ENCODE peak calls at places on chromosomes 16 and 17, in six cellular contexts. Z, P, C, A, I and N are unnamed samples.
A peak's percentile ranks its signal among the peaks of the same experiment; 100 is the strongest.

GRCh38 chr16:53882310-53882709 is 178.4 kb downstream of the FTO start:
- DNase-seq in Z (no peak), P (no peak), C (no peak), A (peak; percentile 41), I (no peak), N (no peak)

GRCh38 chr17:30290696-30291570 is 811 bp downstream of the BLMH start:
- DNase-seq in Z (no peak), P (peak; percentile 18), C (peak; percentile 35), A (peak; percentile 70), I (peak; percentile 85), N (peak; percentile 29)

GRCh38 chr17:39095309-39095686 is 56.1 kb downstream of the PLXDC1 start:
- DNase-seq in Z (no peak), P (no peak), C (no peak), A (no peak), I (no peak), N (no peak)

GRCh38 chr17:1577186-1577585 is 14.6 kb upstream of the PITPNA start:
- DNase-seq in Z (no peak), P (peak; percentile 31), C (peak; percentile 57), A (peak; percentile 58), I (peak; percentile 92), N (peak; percentile 92)

GRCh38 chr16:88804173-88804551 is 573 bp downstream of the CDT1 start:
- DNase-seq in Z (no peak), P (no peak), C (no peak), A (no peak), I (no peak), N (no peak)

GRCh38 chr16:89198417-89199240 is 1.7 kb downstream of the SLC22A31 start:
- DNase-seq in Z (peak; percentile 45), P (no peak), C (no peak), A (no peak), I (no peak), N (no peak)

GRCh38 chr17:14310101-14310500 is 9.2 kb downstream of the HS3ST3B1 start:
- DNase-seq in Z (no peak), P (no peak), C (no peak), A (no peak), I (no peak), N (no peak)

GRCh38 chr17:45428954-45429337 is 3.7 kb downstream of the ARHGAP27 start:
- DNase-seq in Z (no peak), P (no peak), C (no peak), A (peak; percentile 66), I (no peak), N (no peak)

GRCh38 chr17:30550512-30551273 is 73.5 kb downstream of the GOSR1 start:
- DNase-seq in Z (peak; percentile 39), P (no peak), C (no peak), A (no peak), I (peak; percentile 42), N (peak; percentile 77)

GRCh38 chr17:37315601-37316000 is 60.2 kb upstream of the C17orf78 start:
- DNase-seq in Z (no peak), P (no peak), C (no peak), A (no peak), I (no peak), N (no peak)

GRCh38 chr17:79742951-79743476 is 12.3 kb downstream of the ENPP7 start:
- DNase-seq in Z (no peak), P (no peak), C (peak; percentile 85), A (no peak), I (no peak), N (no peak)

GRCh38 chr16:25988089-25988488 is 296.3 kb downstream of the HS3ST4 start:
- DNase-seq in Z (no peak), P (no peak), C (no peak), A (peak; percentile 4), I (no peak), N (no peak)

GRCh38 chr16:86777098-86777946 is 199.0 kb downstream of the FOXL1 start:
- DNase-seq in Z (no peak), P (no peak), C (no peak), A (no peak), I (no peak), N (no peak)

GRCh38 chr17:72529386-72529785 is 408.6 kb downstream of the SOX9 start:
- DNase-seq in Z (no peak), P (no peak), C (no peak), A (no peak), I (no peak), N (peak; percentile 43)

GRCh38 chr17:28716740-28717577 is 709 bp downstream of the RAB34 start:
- DNase-seq in Z (no peak), P (peak; percentile 43), C (no peak), A (peak; percentile 66), I (peak; percentile 39), N (peak; percentile 36)

GRCh38 chr16:73949574-73950348 is 346.9 kb upstream of the PSMD7 start:
- DNase-seq in Z (no peak), P (peak; percentile 65), C (no peak), A (no peak), I (peak; percentile 46), N (peak; percentile 34)

GRCh38 chr16:72921620-72922019 is 126.3 kb downstream of the ZFHX3 start:
- DNase-seq in Z (no peak), P (peak; percentile 43), C (no peak), A (no peak), I (no peak), N (peak; percentile 50)

GRCh38 chr17:68939195-68939594 is 16.0 kb downstream of the ABCA8 start:
- DNase-seq in Z (no peak), P (no peak), C (no peak), A (no peak), I (no peak), N (no peak)

GRCh38 chr17:80261159-80261894 is 675 bp downstream of the RNF213 start:
- DNase-seq in Z (peak; percentile 86), P (peak; percentile 92), C (peak; percentile 90), A (peak; percentile 96), I (peak; percentile 57), N (peak; percentile 57)

GRCh38 chr17:82215095-82215971 is 2.7 kb upstream of the CCDC57 start:
- DNase-seq in Z (no peak), P (peak; percentile 31), C (peak; percentile 35), A (peak; percentile 50), I (no peak), N (no peak)

GRCh38 chr17:39626171-39626670 is 531 bp upstream of the PPP1R1B start:
- DNase-seq in Z (no peak), P (no peak), C (no peak), A (no peak), I (no peak), N (no peak)

GRCh38 chr17:49035470-49036269 is 38.5 kb downstream of the IGF2BP1 start:
- DNase-seq in Z (peak; percentile 91), P (peak; percentile 83), C (no peak), A (peak; percentile 92), I (peak; percentile 48), N (peak; percentile 33)

GRCh38 chr17:82876602-82877391 is 37.0 kb upstream of the ZNF750 start:
- DNase-seq in Z (no peak), P (peak; percentile 17), C (peak; percentile 65), A (peak; percentile 36), I (peak; percentile 81), N (peak; percentile 83)

GRCh38 chr16:10121496-10121895 is 60.7 kb downstream of the GRIN2A start:
- DNase-seq in Z (no peak), P (no peak), C (no peak), A (no peak), I (peak; percentile 91), N (no peak)

GRCh38 chr17:5419356-5419958 is at the start of gene NUP88:
- DNase-seq in Z (peak; percentile 93), P (peak; percentile 99), C (peak; percentile 97), A (peak; percentile 99), I (peak; percentile 98), N (peak; percentile 98)

GRCh38 chr16:85463228-85463611 is 149.9 kb upstream of the GSE1 start:
- DNase-seq in Z (no peak), P (no peak), C (no peak), A (peak; percentile 49), I (no peak), N (no peak)

GRCh38 chr16:85462405-85463227 is 150.5 kb upstream of the GSE1 start:
- DNase-seq in Z (no peak), P (peak; percentile 28), C (no peak), A (peak; percentile 53), I (no peak), N (no peak)

GRCh38 chr16:85460252-85460982 is 152.7 kb upstream of the GSE1 start:
- DNase-seq in Z (no peak), P (peak; percentile 32), C (no peak), A (peak; percentile 67), I (no peak), N (peak; percentile 50)

GRCh38 chr16:85460983-85461813 is 151.9 kb upstream of the GSE1 start:
- DNase-seq in Z (no peak), P (peak; percentile 61), C (peak; percentile 39), A (no peak), I (peak; percentile 3), N (peak; percentile 54)

GRCh38 chr16:85461814-85462404 is 151.2 kb upstream of the GSE1 start:
- DNase-seq in Z (peak; percentile 76), P (peak; percentile 73), C (no peak), A (peak; percentile 80), I (no peak), N (peak; percentile 62)
- TF ChIP-seq EZH2 in Z (no peak), P (no peak), C (no peak), A (no peak), I (peak; percentile 77), N (peak; percentile 75)

GRCh38 chr17:76869878-76870714 is 1.9 kb downstream of the MGAT5B start:
- DNase-seq in Z (peak; percentile 75), P (no peak), C (no peak), A (peak; percentile 77), I (no peak), N (peak; percentile 8)
- TF ChIP-seq EZH2 in Z (no peak), P (no peak), C (no peak), A (no peak), I (no peak), N (peak; percentile 46)

DNA sequence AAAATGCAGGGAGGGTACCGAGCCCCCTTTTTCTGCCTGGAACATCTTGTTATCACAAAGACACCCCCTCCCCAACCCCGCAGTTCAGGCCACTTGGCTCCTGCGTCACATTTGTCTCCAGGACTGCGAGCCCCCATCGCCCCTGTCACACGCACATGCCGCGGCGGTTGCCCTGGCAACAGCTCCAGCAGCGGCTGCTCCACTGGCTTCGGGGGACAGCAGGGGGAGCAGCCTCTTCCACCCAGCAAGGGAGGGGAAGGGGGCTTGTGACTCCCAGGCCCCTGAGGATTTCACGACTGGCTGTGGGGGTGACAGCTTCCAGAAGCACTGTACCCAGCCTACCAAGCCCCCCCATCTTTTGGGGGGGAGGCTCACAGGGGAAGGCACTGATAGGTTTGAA is 2.6 kb downstream of the BAIAP3 start:
- DNase-seq in Z (no peak), P (peak; percentile 56), C (no peak), A (peak; percentile 72), I (no peak), N (no peak)
- TF ChIP-seq EZH2 in Z (no peak), P (no peak), C (no peak), A (no peak), I (no peak), N (no peak)

DNA sequence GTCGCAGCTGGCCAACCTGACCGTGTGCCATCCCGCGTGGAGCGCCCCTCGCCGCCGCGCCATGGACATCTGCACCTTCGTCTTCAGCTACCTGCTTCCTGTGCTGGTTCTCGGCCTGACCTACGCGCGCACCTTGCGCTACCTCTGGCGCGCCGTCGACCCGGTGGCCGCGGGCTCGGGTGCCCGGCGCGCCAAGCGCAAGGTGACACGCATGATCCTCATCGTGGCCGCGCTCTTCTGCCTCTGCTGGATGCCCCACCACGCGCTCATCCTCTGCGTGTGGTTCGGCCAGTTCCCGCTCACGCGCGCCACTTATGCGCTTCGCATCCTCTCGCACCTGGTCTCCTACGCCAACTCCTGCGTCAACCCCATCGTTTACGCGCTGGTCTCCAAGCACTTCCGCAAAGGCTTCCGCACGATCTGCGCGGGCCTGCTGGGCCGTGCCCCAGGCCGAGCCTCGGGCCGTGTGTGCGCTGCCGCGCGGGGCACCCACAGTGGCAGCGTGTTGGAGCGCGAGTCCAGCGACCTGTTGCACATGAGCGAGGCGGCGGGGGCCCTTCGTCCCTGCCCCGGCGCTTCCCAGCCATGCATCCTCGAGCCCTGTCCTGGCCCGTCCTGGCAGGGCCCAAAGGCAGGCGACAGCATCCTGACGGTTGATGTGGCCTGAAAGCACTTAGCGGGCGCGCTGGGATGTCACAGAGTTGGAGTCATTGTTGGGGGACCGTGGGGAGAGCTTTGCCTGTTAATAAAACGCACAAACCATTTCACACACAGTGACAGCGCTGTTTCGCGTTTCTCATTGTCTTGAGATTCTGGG is 2.0 kb upstream of the ZACN start:
- DNase-seq in Z (peak; percentile 78), P (no peak), C (no peak), A (peak; percentile 77), I (peak; percentile 40), N (no peak)
- TF ChIP-seq EZH2 in Z (peak; percentile 86), P (peak; percentile 90), C (no peak), A (peak; percentile 88), I (no peak), N (peak; percentile 36)